ENCODE peak calls at places on chromosomes 4 and X, in ten cellular contexts. V is BJ; L is caudate nucleus; B is stimulated activated CD4-positive, alpha-beta T cell treated with anti-CD3 and anti-CD28 coated beads, Interleukin-4, amount 100 ng/mL, for 48 hours; H is A549; M is stimulated activated CD8-positive, alpha-beta memory T cell treated with anti-CD3 and anti-CD28 coated beads, Interleukin-4, amount 100 ng/mL, for 48 hours; F is RPMI8226; I is AG08396; E is AG04450; N is NCI-H1105 treated with DMSO at 0.1 percent for 48 hours. K is an unnamed sample.

GRCh38 chrX:114717921-114718320 is 134.0 kb downstream of the HTR2C start:
- DNase-seq in H (no peak), E (no peak), N (no peak), V (no peak), F (peak), I (no peak), L (no peak), M (no peak), B (no peak), K (no peak)

GRCh38 chr4:184825394-184826314 is at the start of gene ACSL1:
- DNase-seq in B (peak), V (no peak), N (peak), H (peak), F (peak), L (peak), M (peak), E (no peak), I (peak), K (peak)

GRCh38 chr4:17639136-17639535 is 24.7 kb downstream of the MED28 start:
- DNase-seq in H (no peak), L (no peak), I (no peak), F (no peak), M (peak), V (no peak), N (no peak), B (no peak), E (no peak), K (no peak)

GRCh38 chr4:154277164-154277563 is 214.4 kb downstream of the DCHS2 start:
- DNase-seq in M (no peak), I (no peak), L (no peak), H (no peak), N (no peak), B (no peak), E (no peak), V (no peak), F (no peak), K (no peak)

GRCh38 chr4:45078201-45078600 is 351.8 kb upstream of the GNPDA2 start:
- DNase-seq in F (no peak), L (no peak), H (no peak), E (no peak), B (no peak), N (no peak), I (no peak), M (no peak), V (no peak), K (no peak)

GRCh38 chr4:20391224-20391623 is 139.5 kb downstream of the SLIT2 start:
- DNase-seq in N (peak), B (no peak), H (no peak), V (peak), E (no peak), M (no peak), L (no peak), F (no peak), I (no peak), K (no peak)

GRCh38 chr4:113539408-113539807 is 222.1 kb downstream of the CAMK2D start:
- DNase-seq in I (peak), E (peak), H (no peak), L (no peak), V (peak), B (no peak), M (peak), F (no peak), N (no peak), K (no peak)

GRCh38 chr4:80035336-80035735 is 37.7 kb downstream of the ANTXR2 start:
- DNase-seq in B (no peak), H (no peak), M (no peak), V (no peak), N (no peak), I (no peak), E (no peak), L (no peak), F (peak), K (no peak)

GRCh38 chr4:83535945-83536648 is at the start of gene GPAT3:
- DNase-seq in V (no peak), H (peak), I (peak), B (peak), L (peak), F (peak), E (no peak), N (peak), M (peak), K (peak)

GRCh38 chr4:153758688-153759406 is 977 bp downstream of the RNF175 start:
- DNase-seq in M (no peak), V (no peak), F (no peak), L (no peak), E (no peak), H (no peak), N (no peak), B (no peak), I (no peak), K (no peak)

GRCh38 chr4:2796261-2797187 is 3.6 kb downstream of the SH3BP2 start:
- DNase-seq in V (peak), F (no peak), B (no peak), E (no peak), N (no peak), M (no peak), I (no peak), H (no peak), L (no peak), K (no peak)

GRCh38 chr4:181968371-181968770 is 274.8 kb upstream of the TENM3 start:
- DNase-seq in M (no peak), B (no peak), V (no peak), L (no peak), E (peak), F (no peak), H (no peak), N (no peak), I (peak), K (no peak)

GRCh38 chr4:164531336-164531735 is 222.6 kb upstream of the SMIM31 start:
- DNase-seq in N (no peak), M (no peak), F (no peak), E (no peak), I (no peak), V (no peak), B (no peak), H (no peak), L (no peak), K (no peak)

GRCh38 chr4:77930876-77931275 is 68.2 kb downstream of the MRPL1 start:
- DNase-seq in V (no peak), F (no peak), E (no peak), H (no peak), N (no peak), B (no peak), M (no peak), L (no peak), I (no peak), K (no peak)

K was measured in NCI-H1048.